ENCODE peak calls at places on chromosomes 5 and 9, in six cellular contexts. I is uterus, H is psoas muscle, R is GM12865, L is epithelial cell of esophagus, P is GM13977. W is an unnamed sample.

GRCh38 chr5:132002701-132003100 is 8.8 kb downstream of the ACSL6 start:
- DNase-seq in H (no peak), P (no peak), I (no peak), L (no peak), R (no peak), W (no peak)

GRCh38 chr9:72675586-72675985 is 154.2 kb downstream of the TMC1 start:
- DNase-seq in R (no peak), L (peak; percentile 89), H (no peak), P (no peak), I (no peak), W (no peak)

GRCh38 chr5:55918097-55919035 is 67.2 kb downstream of the IL31RA start:
- DNase-seq in L (no peak), P (no peak), I (no peak), R (no peak), H (no peak), W (no peak)

GRCh38 chr5:31442253-31442820 is 89.6 kb downstream of the DROSHA start:
- DNase-seq in R (no peak), L (no peak), H (no peak), P (no peak), I (no peak), W (no peak)

GRCh38 chr5:82798676-82799075 is 278.5 kb downstream of the TMEM167A start:
- DNase-seq in L (no peak), R (no peak), I (no peak), H (no peak), P (no peak), W (no peak)

GRCh38 chr9:25709941-25710340 is 31.7 kb upstream of the TUSC1 start:
- DNase-seq in H (no peak), L (no peak), P (no peak), I (no peak), R (no peak), W (no peak)

GRCh38 chr5:18305288-18305899 is 671.1 kb downstream of the TAF11L14 start:
- DNase-seq in L (peak; percentile 54), P (peak; percentile 60), H (no peak), I (no peak), R (peak; percentile 35), W (peak; percentile 40)

GRCh38 chr5:7745882-7746735 is 104.8 kb downstream of the CFAP90 start:
- DNase-seq in L (peak; percentile 78), I (peak; percentile 69), R (peak; percentile 69), P (peak; percentile 49), H (peak; percentile 50), W (peak; percentile 69)

GRCh38 chr5:9546973-9547947 is 1.4 kb upstream of the SEMA5A start:
- DNase-seq in R (no peak), H (peak; percentile 14), I (no peak), P (no peak), L (peak; percentile 34), W (no peak)

GRCh38 chr5:115531787-115532367 is 12.7 kb downstream of the FEM1C start:
- DNase-seq in P (no peak), H (no peak), L (no peak), I (no peak), R (no peak), W (no peak)

DNA sequence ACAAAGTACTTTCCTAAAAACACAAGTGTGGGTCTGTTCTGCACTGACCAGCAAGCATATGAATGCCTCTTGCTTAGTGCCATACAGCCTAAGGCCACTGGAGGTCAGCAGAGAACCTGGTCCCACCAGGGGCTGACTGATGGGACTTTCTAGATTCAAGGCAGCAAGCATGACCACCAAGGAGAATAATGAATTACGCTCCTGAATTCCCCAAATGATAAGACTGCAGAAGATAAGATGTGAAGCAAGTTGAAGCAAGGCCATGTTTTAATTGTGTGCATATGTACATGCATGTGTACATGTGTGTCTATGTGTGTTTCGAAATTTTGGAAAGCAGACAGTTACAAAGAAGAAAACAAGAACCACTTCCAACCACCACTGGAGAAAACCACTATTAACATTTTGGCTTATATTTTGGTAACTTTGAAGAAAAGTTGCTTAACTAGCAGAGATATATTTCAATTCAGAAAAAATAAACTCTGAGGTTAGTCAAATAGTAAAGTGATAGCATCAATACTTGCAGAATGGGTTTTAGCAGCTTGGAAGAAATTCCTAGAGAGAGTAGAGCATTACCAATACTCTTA is 70.5 kb downstream of the ERP44 start:
- DNase-seq in R (peak; percentile 90), P (peak; percentile 54), H (peak; percentile 61), L (peak; percentile 77), I (peak; percentile 54), W (peak; percentile 75)
- TF ChIP-seq CTCF in R (peak; percentile 98), P (peak; percentile 95), H (peak; percentile 96), L (peak; percentile 99), I (peak; percentile 77), W (peak; percentile 90)

GRCh38 chr9:135792268-135793128 is 90.5 kb downstream of the KCNT1 start:
- DNase-seq in R (no peak), H (no peak), I (no peak), P (no peak), L (no peak), W (no peak)
- TF ChIP-seq CTCF in R (no peak), H (no peak), I (no peak), P (no peak), L (no peak), W (no peak)

GRCh38 chr9:106682420-106682819 is 180.5 kb upstream of the ZNF462 start:
- DNase-seq in I (no peak), H (no peak), R (no peak), P (no peak), L (peak; percentile 82), W (no peak)

GRCh38 chr9:106677815-106678214 is 185.2 kb upstream of the ZNF462 start:
- DNase-seq in I (no peak), H (no peak), P (no peak), R (no peak), L (peak; percentile 3), W (no peak)

GRCh38 chr9:106678273-106678672 is 184.7 kb upstream of the ZNF462 start:
- DNase-seq in L (no peak), P (no peak), R (no peak), H (no peak), I (no peak), W (no peak)

GRCh38 chr9:106675780-106676179 is 187.2 kb upstream of the ZNF462 start:
- DNase-seq in I (no peak), H (peak; percentile 59), R (no peak), L (peak; percentile 59), P (no peak), W (no peak)

DNA sequence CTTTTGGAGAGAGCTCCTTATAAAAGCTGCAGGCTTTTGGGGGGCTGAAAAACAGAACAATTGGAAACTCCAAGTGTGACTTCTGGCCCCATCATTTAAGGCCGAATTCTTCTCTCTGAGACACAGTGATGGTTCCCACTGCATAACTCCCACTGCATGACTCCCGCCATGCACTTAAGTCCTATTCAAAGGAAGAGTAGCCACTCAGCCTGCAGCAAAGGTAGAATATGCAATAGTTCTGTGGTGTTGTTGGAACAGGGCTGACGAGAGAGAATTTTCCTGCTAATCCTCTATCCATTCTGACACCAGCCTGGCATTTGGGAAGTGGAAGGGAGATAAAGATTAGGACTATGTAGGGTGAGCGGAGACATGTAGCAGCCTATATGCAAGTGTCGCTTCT is 185.6 kb upstream of the ZNF462 start:
- DNase-seq in L (no peak), H (no peak), P (no peak), R (no peak), I (no peak), W (no peak)
- TF ChIP-seq CTCF in L (no peak), H (no peak), P (no peak), R (no peak), I (no peak), W (no peak)

GRCh38 chr5:167895899-167896659 is 395.4 kb upstream of the WWC1 start:
- DNase-seq in L (no peak), R (no peak), H (no peak), P (no peak), I (no peak), W (no peak)
- TF ChIP-seq CTCF in L (no peak), R (no peak), H (no peak), P (no peak), I (no peak), W (no peak)

DNA sequence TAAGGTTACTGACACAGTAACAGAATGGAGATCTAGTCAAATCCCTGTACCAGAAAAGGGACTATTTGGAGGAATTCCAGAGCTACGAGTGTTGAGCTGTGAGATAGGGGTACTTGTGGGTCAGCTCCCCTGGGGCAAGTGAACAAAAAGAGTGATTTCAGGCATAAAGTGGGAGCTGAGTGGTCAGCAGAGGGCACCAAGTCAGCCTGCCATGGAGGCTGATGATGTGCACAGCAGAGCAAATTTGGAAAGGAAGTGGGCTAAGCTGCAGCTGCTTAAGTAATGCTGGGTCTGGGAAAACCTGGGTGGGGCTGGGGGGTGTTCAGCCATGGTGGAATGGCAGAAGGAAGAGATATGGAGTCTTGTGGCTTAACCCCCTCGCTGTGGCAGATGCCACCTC is 327.9 kb downstream of the NTRK2 start:
- DNase-seq in I (no peak), R (peak; percentile 8), H (no peak), P (no peak), L (no peak), W (no peak)
- TF ChIP-seq CTCF in I (no peak), R (no peak), H (no peak), P (peak; percentile 49), L (no peak), W (peak; percentile 53)

GRCh38 chr9:82180711-82181110 is 192.1 kb downstream of the SPATA31D1 start:
- DNase-seq in P (no peak), I (no peak), H (no peak), L (no peak), R (no peak), W (no peak)
- TF ChIP-seq CTCF in P (no peak), I (no peak), H (no peak), L (no peak), R (no peak), W (no peak)

W was measured in dorsolateral prefrontal cortex.